ENCODE peak calls at places on chromosomes 13 and 19, in seven cellular contexts. E, S, V, T, M, N and L are unnamed samples.

GRCh38 chr13:91544723-91545122 is 146.3 kb downstream of the GPC5 start:
- DNase-seq in V (no peak), E (no peak), M (no peak), S (no peak), T (no peak), N (no peak), L (no peak)

GRCh38 chr13:110240352-110240751 is 66.6 kb downstream of the COL4A1 start:
- DNase-seq in V (no peak), S (no peak), N (no peak), M (no peak), E (no peak), T (no peak), L (no peak)

GRCh38 chr19:3357362-3357730 is 9.0 kb upstream of the NFIC start:
- DNase-seq in T (no peak), M (no peak), N (no peak), E (no peak), S (no peak), V (no peak), L (no peak)

GRCh38 chr19:45121827-45122345 is 28.9 kb downstream of the PPP1R37 start:
- DNase-seq in N (no peak), E (no peak), M (no peak), V (no peak), S (no peak), T (peak), L (no peak)

GRCh38 chr13:23384111-23384510 is 49.4 kb downstream of the SACS start:
- DNase-seq in S (no peak), T (peak), V (no peak), E (peak), M (no peak), N (no peak), L (peak)

GRCh38 chr19:29583196-29584006 is 22.7 kb upstream of the POP4 start:
- DNase-seq in S (peak), V (no peak), E (no peak), T (peak), M (no peak), N (no peak), L (peak)

GRCh38 chr19:23203841-23204344 is 46.3 kb downstream of the ZNF724 start:
- DNase-seq in M (no peak), E (no peak), S (no peak), N (no peak), T (no peak), V (no peak), L (peak)

GRCh38 chr19:15378529-15379082 is 981 bp downstream of the AKAP8 start:
- DNase-seq in S (peak), T (peak), M (no peak), V (peak), E (peak), N (no peak), L (peak)

GRCh38 chr13:74134226-74134776 is at the start of gene KLF12:
- DNase-seq in E (peak), M (peak), S (peak), V (peak), T (peak), N (peak), L (peak)

GRCh38 chr13:67574320-67575233 is 344.4 kb upstream of the PCDH9 start:
- DNase-seq in N (no peak), E (peak), S (peak), V (no peak), M (no peak), T (peak), L (peak)

GRCh38 chr13:112144616-112145220 is 77.8 kb downstream of the SOX1 start:
- DNase-seq in T (no peak), N (no peak), M (no peak), V (no peak), E (no peak), S (no peak), L (no peak)

GRCh38 chr13:44231786-44232516 is 141.7 kb upstream of the SERP2 start:
- DNase-seq in V (peak), E (peak), S (peak), M (peak), N (no peak), T (peak), L (peak)

GRCh38 chr13:53198699-53199098 is 170.1 kb downstream of the OLFM4 start:
- DNase-seq in S (no peak), V (no peak), T (no peak), N (no peak), M (no peak), E (no peak), L (no peak)

GRCh38 chr13:90365130-90365529 is 982.4 kb upstream of the MIR17HG start:
- DNase-seq in S (peak), V (no peak), T (peak), E (no peak), N (no peak), M (no peak), L (peak)

GRCh38 chr13:44221657-44222056 is 152.0 kb upstream of the SERP2 start:
- DNase-seq in M (no peak), V (no peak), E (no peak), T (no peak), S (no peak), N (no peak), L (no peak)

GRCh38 chr19:42529248-42529764 is 1.0 kb upstream of the CEACAM1 start:
- DNase-seq in E (peak), N (no peak), V (peak), T (peak), S (peak), M (peak), L (peak)

GRCh38 chr13:75135325-75135825 is 346.6 kb downstream of the TBC1D4 start:
- DNase-seq in M (no peak), S (peak), V (no peak), E (peak), T (peak), N (no peak), L (peak)

GRCh38 chr19:44808463-44809371 is at the start of gene BCAM:
- DNase-seq in T (peak), E (no peak), S (peak), N (no peak), V (peak), M (no peak), L (peak)

GRCh38 chr19:3761382-3762129 is at the start of gene APBA3:
- DNase-seq in S (peak), E (peak), V (peak), T (peak), N (peak), M (peak), L (peak)

GRCh38 chr19:44893704-44894103 is 2.6 kb downstream of the TOMM40 start:
- DNase-seq in V (no peak), M (no peak), E (no peak), N (no peak), S (no peak), T (no peak), L (no peak)

GRCh38 chr19:16588089-16588823 is 16.0 kb upstream of the SLC35E1 start:
- DNase-seq in T (peak), N (no peak), M (no peak), S (peak), E (no peak), V (peak), L (peak)

GRCh38 chr19:40808497-40808896 is 9.5 kb downstream of the EGLN2 start:
- DNase-seq in V (no peak), M (no peak), T (no peak), S (no peak), N (no peak), E (no peak), L (no peak)

GRCh38 chr19:39199025-39199424 is 2.3 kb downstream of the NCCRP1 start:
- DNase-seq in V (no peak), M (no peak), S (peak), E (no peak), N (no peak), T (no peak), L (peak)

GRCh38 chr19:4474504-4475136 is 2.5 kb downstream of the HDGFL2 start:
- DNase-seq in E (peak), V (no peak), T (peak), S (peak), M (no peak), N (no peak), L (peak)

GRCh38 chr19:35868172-35868822 is at the start of gene APLP1:
- DNase-seq in S (no peak), N (no peak), V (peak), T (peak), E (peak), M (no peak), L (no peak)

GRCh38 chr13:89514534-89515312 is 1832.8 kb upstream of the MIR17HG start:
- DNase-seq in V (no peak), T (peak), S (peak), M (no peak), N (no peak), E (peak), L (peak)

GRCh38 chr13:20101467-20102316 is 59.2 kb downstream of the GJA3 start:
- DNase-seq in S (no peak), N (no peak), E (no peak), T (peak), V (no peak), M (no peak), L (no peak)

GRCh38 chr13:110523838-110524237 is 37.7 kb downstream of the RAB20 start:
- DNase-seq in T (no peak), V (no peak), S (no peak), N (no peak), M (no peak), E (no peak), L (no peak)

GRCh38 chr19:37304190-37304883 is 66.6 kb upstream of the ZNF527 start:
- DNase-seq in E (no peak), S (peak), M (no peak), V (no peak), N (no peak), T (no peak), L (no peak)

GRCh38 chr13:95099541-95099940 is 201.7 kb downstream of the ABCC4 start:
- DNase-seq in S (peak), E (peak), N (no peak), T (peak), V (no peak), M (no peak), L (peak)

GRCh38 chr13:75803982-75804381 is 167.9 kb downstream of the LMO7 start:
- DNase-seq in E (no peak), V (no peak), S (no peak), M (no peak), N (no peak), T (no peak), L (no peak)

GRCh38 chr13:60441761-60442160 is 44.7 kb downstream of the TDRD3 start:
- DNase-seq in V (peak), E (no peak), M (no peak), S (no peak), T (no peak), N (no peak), L (no peak)

GRCh38 chr13:111564657-111565056 is 244.2 kb downstream of the TEX29 start:
- DNase-seq in S (no peak), M (no peak), T (no peak), E (no peak), N (no peak), V (no peak), L (no peak)

GRCh38 chr13:49495783-49496762 is at the start of gene PHF11:
- DNase-seq in E (peak), V (peak), M (no peak), T (peak), N (peak), S (peak), L (peak)

GRCh38 chr19:55284405-55285058 is 735 bp downstream of the BRSK1 start:
- DNase-seq in V (no peak), M (no peak), T (no peak), S (no peak), N (no peak), E (no peak), L (no peak)

GRCh38 chr13:35785563-35786327 is 309.3 kb upstream of the MAB21L1 start:
- DNase-seq in M (no peak), E (no peak), N (no peak), V (no peak), S (no peak), T (no peak), L (no peak)

GRCh38 chr19:46220038-46220615 is 9.4 kb upstream of the IGFL1 start:
- DNase-seq in N (no peak), T (no peak), V (no peak), S (no peak), E (no peak), M (no peak), L (no peak)
- TF ChIP-seq CTCF in N (no peak), T (no peak), V (no peak), S (no peak), E (no peak), M (no peak), L (no peak)

GRCh38 chr13:33817843-33818661 is at the start of gene RFC3:
- DNase-seq in V (peak), S (peak), T (peak), N (peak), E (peak), M (peak), L (peak)
- TF ChIP-seq CTCF in V (no peak), S (no peak), T (no peak), N (no peak), E (no peak), M (no peak), L (no peak)

GRCh38 chr13:27770809-27771208 is 21.5 kb upstream of the GSX1 start:
- DNase-seq in T (peak), N (no peak), M (peak), E (peak), S (peak), V (peak), L (peak)

GRCh38 chr13:27765650-27766049 is 26.6 kb upstream of the GSX1 start:
- DNase-seq in M (no peak), T (no peak), S (no peak), N (no peak), V (no peak), E (no peak), L (no peak)
- TF ChIP-seq CTCF in M (peak), T (no peak), S (no peak), N (no peak), V (no peak), E (no peak), L (no peak)

GRCh38 chr19:1105217-1105872 is 1.6 kb downstream of the GPX4 start:
- DNase-seq in M (no peak), S (no peak), T (peak), E (no peak), N (no peak), V (no peak), L (peak)

GRCh38 chr19:1105873-1106840 is 2.4 kb downstream of the GPX4 start:
- DNase-seq in S (no peak), E (no peak), V (no peak), N (no peak), T (no peak), M (no peak), L (no peak)

GRCh38 chr19:1107655-1108261 is 4.0 kb downstream of the GPX4 start:
- DNase-seq in M (no peak), N (no peak), E (no peak), T (no peak), S (no peak), V (no peak), L (no peak)

GRCh38 chr19:1108291-1109031 is 4.7 kb downstream of the GPX4 start:
- DNase-seq in T (no peak), E (no peak), M (no peak), N (no peak), V (no peak), S (no peak), L (no peak)

GRCh38 chr19:1106841-1107654 is 3.3 kb downstream of the GPX4 start:
- DNase-seq in E (no peak), V (no peak), S (peak), N (no peak), T (peak), M (no peak), L (peak)
- TF ChIP-seq CTCF in E (peak), V (no peak), S (peak), N (no peak), T (no peak), M (no peak), L (peak)

GRCh38 chr13:51781246-51782022 is 22.5 kb downstream of the DHRS12 start:
- DNase-seq in N (no peak), V (no peak), M (peak), T (peak), E (no peak), S (no peak), L (no peak)
- TF ChIP-seq CTCF in N (no peak), V (no peak), M (peak), T (peak), E (peak), S (peak), L (peak)

DNA sequence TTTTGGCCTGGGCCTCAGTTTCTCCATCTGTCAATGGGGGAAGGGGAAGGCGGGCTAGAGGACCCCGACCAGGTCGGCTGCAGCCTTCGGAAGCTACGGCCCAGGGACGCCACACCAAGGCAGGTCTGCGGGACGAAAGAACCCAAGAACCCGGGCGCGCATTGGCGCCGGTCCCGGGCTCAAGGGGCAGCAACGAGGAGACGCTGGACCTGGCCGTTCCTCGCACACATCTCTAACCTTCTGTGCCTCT is 739 bp upstream of the ILF3 start:
- DNase-seq in M (no peak), E (no peak), S (no peak), V (no peak), T (no peak), N (no peak), L (no peak)
- TF ChIP-seq CTCF in M (no peak), E (no peak), S (no peak), V (peak), T (no peak), N (no peak), L (no peak)

GRCh38 chr19:12521996-12522395 is 29.3 kb downstream of the ZNF564 start:
- DNase-seq in T (no peak), V (no peak), M (no peak), N (no peak), E (no peak), S (no peak), L (no peak)
- TF ChIP-seq CTCF in T (peak), V (no peak), M (peak), N (no peak), E (peak), S (peak), L (no peak)

DNA sequence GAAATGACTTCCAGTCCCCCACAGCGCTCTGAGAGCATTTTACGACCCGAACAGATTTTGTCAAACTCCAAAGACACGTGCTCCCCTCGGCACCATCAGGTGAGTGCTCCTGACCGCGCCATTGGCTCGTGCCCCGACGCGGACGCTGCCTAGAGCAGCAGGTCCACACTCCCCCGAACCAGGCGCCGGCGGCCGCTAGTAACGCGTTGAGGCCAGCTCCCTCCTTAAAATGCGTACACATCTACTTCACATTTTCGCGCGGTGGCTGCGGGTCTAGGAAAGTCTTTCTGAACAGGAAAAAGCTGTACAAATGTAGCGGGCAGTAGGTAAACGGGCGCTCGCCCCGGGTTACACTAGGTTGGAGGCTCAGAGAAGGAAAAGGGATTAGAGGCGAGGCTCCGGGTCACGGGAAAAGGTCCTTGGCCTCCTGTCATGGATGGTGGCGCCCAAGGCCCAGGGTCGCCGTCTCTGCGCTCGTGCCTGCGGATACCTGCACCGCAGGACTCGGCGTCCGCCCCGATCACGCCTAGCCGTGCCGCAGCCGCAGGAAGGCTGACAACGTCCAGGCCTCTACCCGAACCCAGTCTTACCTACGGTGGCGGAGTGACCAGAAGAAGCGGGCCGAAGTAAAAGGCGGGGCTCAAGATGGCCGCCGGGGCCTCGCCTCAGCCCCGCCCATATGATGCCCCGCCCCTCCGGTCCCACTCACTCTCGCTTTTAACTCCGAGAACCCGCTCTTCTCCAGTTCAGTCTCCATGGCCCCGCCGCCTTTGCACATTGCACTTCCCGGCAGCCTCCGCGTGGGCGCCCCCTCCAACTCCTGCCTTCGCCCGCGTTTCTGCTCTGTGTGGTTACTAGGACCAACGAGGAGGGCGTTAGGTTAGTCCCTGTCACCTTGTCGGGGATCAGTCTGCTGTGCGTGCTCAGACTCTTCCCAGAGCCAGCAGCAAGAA is at the start of gene ESD:
- DNase-seq in E (peak), V (peak), N (peak), S (peak), M (peak), T (peak), L (peak)
- TF ChIP-seq CTCF in E (no peak), V (no peak), N (no peak), S (no peak), M (no peak), T (no peak), L (no peak)